ENCODE peak calls at places on chromosomes 11 and 22, in six cellular contexts. Y, E, P, U, J and A are unnamed samples. For H3K9me3, the result is how much of the 10 kb centered on the place peaks cover.

GRCh38 chr11:100593321-100593720 is 93.8 kb upstream of the ARHGAP42 start:
- DNase-seq in J (no peak), E (peak), Y (no peak), P (no peak), U (no peak), A (no peak)

GRCh38 chr11:86495341-86495740 is 120.7 kb downstream of the CCDC81 start:
- DNase-seq in Y (no peak), P (no peak), E (no peak), U (no peak), J (no peak), A (no peak)

GRCh38 chr11:6663794-6664478 is 8.3 kb upstream of the DCHS1 start:
- DNase-seq in J (no peak), Y (no peak), P (no peak), E (no peak), U (no peak), A (no peak)

GRCh38 chr11:1640076-1640946 is 10.7 kb downstream of the KRTAP5-5 start:
- DNase-seq in Y (peak), E (no peak), U (peak), J (peak), P (peak), A (peak)

GRCh38 chr11:23957309-23957708 is 539.5 kb upstream of the LUZP2 start:
- DNase-seq in P (no peak), U (no peak), E (no peak), Y (no peak), J (no peak), A (no peak)

GRCh38 chr11:35702126-35702525 is 39.6 kb downstream of the TRIM44 start:
- DNase-seq in P (no peak), J (no peak), U (no peak), Y (no peak), E (no peak), A (no peak)

GRCh38 chr11:119422505-119423416 is at the start of gene THY1:
- DNase-seq in U (no peak), P (no peak), E (peak), J (no peak), Y (peak), A (peak)

GRCh38 chr11:125952973-125953372 is 7.1 kb downstream of the VSIG10L2 start:
- DNase-seq in U (peak), E (no peak), P (no peak), J (no peak), Y (peak), A (peak)

GRCh38 chr22:39967103-39967829 is 7.1 kb downstream of the TMA7B start:
- DNase-seq in J (no peak), U (peak), E (peak), P (no peak), Y (peak), A (peak)

GRCh38 chr11:46590740-46591606 is 2.9 kb downstream of the AMBRA1 start:
- DNase-seq in Y (peak), E (no peak), P (no peak), J (no peak), U (no peak), A (no peak)
- H3K4me3 ChIP-seq in Y (peak), E (no peak), P (no peak), J (no peak), U (no peak), A (peak)

DNA sequence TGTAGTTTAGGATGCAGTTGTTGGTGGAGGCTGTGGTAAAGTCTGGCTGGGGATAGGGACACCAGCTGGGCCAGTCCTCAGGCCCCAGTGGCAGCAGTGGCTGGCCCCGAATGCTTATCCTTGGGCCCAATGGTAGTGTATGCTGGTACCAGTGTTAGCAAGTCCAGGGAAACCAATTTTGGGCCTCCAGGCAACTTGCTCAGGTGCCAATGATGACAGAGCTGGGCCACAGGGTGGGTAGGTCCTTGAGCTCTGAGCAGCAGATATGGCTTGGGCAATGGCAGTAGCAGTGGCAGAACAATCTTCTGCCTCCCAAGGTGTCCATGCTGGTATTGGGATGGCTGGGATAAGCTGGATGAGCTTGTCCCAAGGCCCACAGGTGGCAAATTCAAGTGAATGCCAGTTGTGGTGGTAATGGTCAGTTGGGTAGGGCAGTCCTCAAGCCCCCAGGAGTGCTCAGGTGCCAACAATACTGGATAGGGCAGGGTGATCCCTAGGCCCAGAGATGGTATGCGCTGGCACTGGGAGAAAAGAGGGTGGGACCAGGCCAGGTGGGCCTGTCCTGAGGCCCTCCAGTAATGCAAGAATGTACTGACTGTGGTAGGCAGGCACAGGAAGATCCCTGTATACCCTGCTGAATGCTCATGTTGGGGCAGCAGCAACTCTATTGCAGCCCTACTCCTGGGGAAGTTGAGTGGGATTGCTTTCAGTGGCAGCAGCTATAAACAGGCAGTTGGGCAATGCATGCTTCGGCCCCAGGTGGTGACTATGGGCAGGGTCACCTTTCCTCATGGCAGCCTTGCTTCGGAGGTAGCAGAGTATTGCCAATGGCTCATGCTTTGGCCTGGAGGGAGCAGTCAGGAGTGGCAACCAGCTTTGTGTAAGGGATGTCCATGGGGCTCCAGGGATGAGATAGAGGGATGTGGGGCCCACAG is 54.7 kb downstream of the KCNQ1OT1 start:
- DNase-seq in E (no peak), Y (no peak), U (no peak), P (no peak), J (no peak), A (no peak)
- H3K9me3 ChIP-seq in E (under half), Y (under half), U (under half), P (under half), J (under half), A (half or more)

GRCh38 chr11:69369945-69370344 is 76.0 kb downstream of the MYEOV start:
- DNase-seq in E (no peak), Y (no peak), J (no peak), P (no peak), U (no peak), A (no peak)

GRCh38 chr11:69367211-69367964 is 73.4 kb downstream of the MYEOV start:
- DNase-seq in U (no peak), Y (peak), P (no peak), E (no peak), J (no peak), A (no peak)

GRCh38 chr11:69370984-69371709 is 77.2 kb downstream of the MYEOV start:
- DNase-seq in P (no peak), U (no peak), E (no peak), J (no peak), Y (no peak), A (no peak)

GRCh38 chr11:69368119-69368880 is 74.3 kb downstream of the MYEOV start:
- DNase-seq in P (no peak), Y (no peak), J (no peak), U (no peak), E (no peak), A (no peak)

GRCh38 chr11:69369210-69369609 is 75.3 kb downstream of the MYEOV start:
- DNase-seq in Y (no peak), E (no peak), U (no peak), P (no peak), J (no peak), A (no peak)
- H3K4me3 ChIP-seq in Y (no peak), E (no peak), U (no peak), P (no peak), J (no peak), A (no peak)

GRCh38 chr11:91967018-91967715 is 257.5 kb upstream of the FAT3 start:
- DNase-seq in U (no peak), Y (no peak), E (no peak), J (no peak), P (no peak), A (no peak)
- H3K9me3 ChIP-seq in U (under half), Y (under half), E (under half), J (under half), P (under half), A (under half)

DNA sequence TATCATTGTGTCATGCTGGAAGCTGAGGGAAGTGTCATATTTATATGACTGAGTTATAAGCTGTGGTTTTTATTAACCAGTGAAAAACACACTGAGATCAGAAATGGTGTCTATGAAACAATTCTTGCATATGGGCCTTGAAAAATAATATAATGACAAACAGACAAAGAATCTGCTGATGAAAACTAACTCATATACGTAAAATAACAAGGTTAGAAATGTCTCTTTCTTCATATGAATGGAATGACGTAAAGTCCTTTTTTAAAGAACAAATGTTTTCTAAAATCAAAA is 48.8 kb upstream of the PHF21B start:
- DNase-seq in P (no peak), U (no peak), E (no peak), J (no peak), Y (no peak), A (no peak)
- H3K4me3 ChIP-seq in P (no peak), U (no peak), E (no peak), J (no peak), Y (no peak), A (no peak)

GRCh38 chr11:75426720-75427086 is 6.3 kb downstream of the KLHL35 start:
- DNase-seq in J (no peak), U (no peak), E (no peak), P (no peak), Y (no peak), A (no peak)
- H3K9me3 ChIP-seq in J (under half), U (under half), E (under half), P (under half), Y (under half), A (under half)

GRCh38 chr22:20553947-20554741 is 46.7 kb downstream of the MED15 start:
- DNase-seq in P (no peak), U (no peak), E (no peak), Y (no peak), J (no peak), A (no peak)

GRCh38 chr22:20552913-20553401 is 45.5 kb downstream of the MED15 start:
- DNase-seq in Y (no peak), P (no peak), U (peak), E (no peak), J (no peak), A (no peak)

GRCh38 chr22:20551805-20552449 is 44.5 kb downstream of the MED15 start:
- DNase-seq in J (no peak), Y (peak), P (no peak), U (peak), E (no peak), A (no peak)

GRCh38 chr22:20550851-20551744 is 43.7 kb downstream of the MED15 start:
- DNase-seq in P (no peak), Y (peak), U (no peak), J (peak), E (peak), A (peak)

DNA sequence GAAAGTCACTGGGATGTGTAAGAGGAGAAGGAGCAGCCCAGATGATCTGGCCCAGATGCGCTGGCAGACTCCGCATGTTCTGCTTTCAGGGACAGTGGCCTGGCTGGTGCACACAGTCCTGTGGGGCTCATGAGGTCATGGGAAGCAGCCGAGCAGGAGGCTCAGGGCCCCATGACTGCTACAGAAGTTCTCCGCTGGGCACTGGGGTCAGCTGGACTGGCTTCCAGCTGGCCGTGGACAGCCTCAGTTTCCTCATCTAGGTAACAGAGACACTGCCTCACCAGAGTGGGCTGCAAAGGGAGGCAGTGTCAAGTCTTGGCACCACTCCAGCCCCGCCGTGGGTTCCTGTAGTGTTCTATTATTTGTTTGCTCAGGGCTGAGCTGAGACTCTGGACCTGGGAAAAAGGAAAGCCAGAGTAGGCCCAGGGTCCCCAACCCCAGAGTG is 45.1 kb downstream of the MED15 start:
- DNase-seq in J (no peak), U (peak), P (no peak), E (no peak), Y (peak), A (no peak)
- H3K4me3 ChIP-seq in J (peak), U (no peak), P (no peak), E (no peak), Y (no peak), A (peak)

DNA sequence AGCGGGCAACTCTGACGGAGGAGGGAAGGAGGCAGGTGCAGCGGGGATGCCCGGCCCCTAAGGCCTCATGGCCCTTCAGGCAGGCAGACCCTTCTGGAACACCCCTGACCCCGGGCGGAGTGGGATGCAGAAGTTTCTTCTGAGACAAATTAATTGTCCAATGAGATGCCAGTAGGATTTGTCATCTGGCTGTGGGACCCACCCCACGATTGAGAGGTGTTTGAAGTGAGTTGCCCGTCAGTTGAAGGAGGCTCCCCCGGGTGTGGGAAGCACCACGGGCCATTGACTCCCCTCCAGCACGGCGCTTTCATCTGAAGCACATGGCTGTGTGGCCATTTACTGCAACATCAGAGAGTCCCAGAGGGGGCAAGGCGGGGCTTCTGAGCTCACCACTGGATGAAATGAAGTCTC is 527.8 kb downstream of the BRD1 start:
- DNase-seq in E (no peak), Y (no peak), P (no peak), J (no peak), U (no peak), A (no peak)
- H3K9me3 ChIP-seq in E (under half), Y (under half), P (under half), J (under half), U (under half), A (under half)

GRCh38 chr22:46233231-46233630 is 16.9 kb downstream of the CDPF1 start:
- DNase-seq in Y (peak), E (peak), U (peak), P (no peak), J (no peak), A (peak)
- H3K4me3 ChIP-seq in Y (no peak), E (no peak), U (no peak), P (no peak), J (no peak), A (no peak)